ENCODE peak calls at places on chromosome 21, in eight cellular contexts. R is A549, B is uterus, K is stomach, A is IMR-90, Y is transverse colon, E is prostate gland, P is sigmoid colon. H is an unnamed sample.

GRCh38 chr21:25385912-25386474 is 221.3 kb downstream of the MRPL39 start:
- DNase-seq in B (no peak), K (peak; percentile 38), P (no peak), A (peak; percentile 77), R (peak; percentile 57), E (peak; percentile 8), Y (no peak), H (no peak)

GRCh38 chr21:45827881-45828579 is 153.5 kb upstream of the COL6A1 start:
- DNase-seq in P (no peak), B (no peak), E (no peak), Y (no peak), R (no peak), A (no peak), K (no peak), H (no peak)

GRCh38 chr21:46619846-46620245 is 15.0 kb upstream of the S100B start:
- DNase-seq in Y (no peak), P (no peak), R (no peak), E (no peak), B (no peak), K (no peak), A (peak; percentile 15), H (no peak)

GRCh38 chr21:21109736-21110135 is 111.5 kb downstream of the NCAM2 start:
- DNase-seq in A (no peak), R (no peak), K (no peak), P (no peak), B (no peak), E (no peak), Y (no peak), H (no peak)

GRCh38 chr21:45570826-45571601 is 28.8 kb upstream of the SLC19A1 start:
- DNase-seq in P (peak; percentile 94), B (peak; percentile 53), A (peak; percentile 64), K (peak; percentile 24), R (no peak), Y (no peak), E (no peak), H (no peak)

GRCh38 chr21:41612674-41613250 is 104.8 kb upstream of the TMPRSS2 start:
- DNase-seq in B (peak; percentile 54), E (peak; percentile 93), Y (peak; percentile 57), A (peak; percentile 90), K (peak; percentile 65), R (peak; percentile 75), P (peak; percentile 91), H (no peak)

GRCh38 chr21:46183910-46184624 is at the start of gene SPATC1L:
- DNase-seq in K (peak; percentile 39), A (peak; percentile 83), B (peak; percentile 69), R (no peak), P (peak; percentile 89), Y (peak; percentile 66), E (peak; percentile 50), H (peak; percentile 58)

GRCh38 chr21:17848228-17848627 is 29.1 kb upstream of the C21orf91 start:
- DNase-seq in K (no peak), A (peak; percentile 97), B (peak; percentile 20), R (no peak), Y (peak; percentile 35), P (peak; percentile 64), E (no peak), H (peak; percentile 13)

GRCh38 chr21:46667735-46668380 is 32.4 kb downstream of the PRMT2 start:
- DNase-seq in A (peak; percentile 17), B (no peak), P (no peak), R (peak; percentile 57), Y (no peak), E (no peak), K (no peak), H (peak; percentile 39)

GRCh38 chr21:39115659-39116235 is 67.5 kb downstream of the PSMG1 start:
- DNase-seq in K (no peak), R (no peak), B (no peak), E (no peak), P (no peak), A (no peak), Y (no peak), H (no peak)

GRCh38 chr21:18228060-18228739 is 16.4 kb upstream of the CHODL start:
- DNase-seq in A (no peak), K (no peak), E (no peak), B (no peak), P (no peak), Y (no peak), R (no peak), H (no peak)

GRCh38 chr21:46322351-46323226 is 1.1 kb downstream of the C21orf58 start:
- DNase-seq in B (no peak), E (no peak), R (peak; percentile 12), Y (no peak), P (no peak), K (no peak), A (peak; percentile 47), H (no peak)

GRCh38 chr21:46039891-46040660 is 57.8 kb upstream of the COL6A2 start:
- DNase-seq in A (no peak), R (no peak), E (no peak), B (no peak), P (peak; percentile 47), K (no peak), Y (no peak), H (no peak)

GRCh38 chr21:38912355-38912619 is 106.6 kb downstream of the ETS2 start:
- DNase-seq in Y (no peak), E (no peak), R (no peak), K (no peak), P (no peak), A (peak; percentile 16), B (peak; percentile 51), H (no peak)

GRCh38 chr21:16587141-16587570 is 857.4 kb downstream of the USP25 start:
- DNase-seq in A (peak; percentile 65), B (peak; percentile 67), Y (peak; percentile 60), R (peak; percentile 84), P (peak; percentile 69), E (peak; percentile 84), K (peak; percentile 60), H (no peak)

GRCh38 chr21:31630062-31630711 is 29.3 kb upstream of the SOD1 start:
- DNase-seq in E (peak; percentile 93), K (peak; percentile 84), B (peak; percentile 68), P (no peak), Y (no peak), R (peak; percentile 79), A (peak; percentile 93), H (no peak)

GRCh38 chr21:38913120-38913975 is 107.6 kb downstream of the ETS2 start:
- DNase-seq in P (peak; percentile 91), Y (peak; percentile 93), A (peak; percentile 69), K (peak; percentile 93), R (peak; percentile 79), E (peak; percentile 87), B (peak; percentile 82), H (no peak)

GRCh38 chr21:45637883-45638282 is 5.6 kb upstream of the PCBP3 start:
- DNase-seq in K (no peak), B (no peak), A (no peak), E (no peak), P (no peak), Y (no peak), R (no peak), H (no peak)

GRCh38 chr21:46004168-46004861 is 22.7 kb downstream of the COL6A1 start:
- DNase-seq in B (peak; percentile 24), P (peak; percentile 71), R (no peak), K (peak; percentile 15), A (no peak), Y (no peak), E (peak; percentile 3), H (no peak)

GRCh38 chr21:42236693-42237092 is 17.8 kb downstream of the ABCG1 start:
- DNase-seq in P (no peak), Y (no peak), R (no peak), A (no peak), B (no peak), E (no peak), K (no peak), H (no peak)

GRCh38 chr21:29261555-29262540 is 36.9 kb upstream of the BACH1 start:
- DNase-seq in P (no peak), A (no peak), B (no peak), Y (no peak), E (peak; percentile 41), K (no peak), R (no peak), H (no peak)

GRCh38 chr21:45887121-45887611 is 94.4 kb upstream of the COL6A1 start:
- DNase-seq in K (no peak), Y (no peak), P (peak; percentile 81), B (no peak), R (no peak), E (no peak), A (no peak), H (no peak)

GRCh38 chr21:46099476-46099875 is 1.6 kb downstream of the COL6A2 start:
- DNase-seq in Y (peak; percentile 45), K (peak; percentile 23), A (peak; percentile 34), E (peak; percentile 3), P (peak; percentile 85), R (no peak), B (peak; percentile 54), H (peak; percentile 10)

DNA sequence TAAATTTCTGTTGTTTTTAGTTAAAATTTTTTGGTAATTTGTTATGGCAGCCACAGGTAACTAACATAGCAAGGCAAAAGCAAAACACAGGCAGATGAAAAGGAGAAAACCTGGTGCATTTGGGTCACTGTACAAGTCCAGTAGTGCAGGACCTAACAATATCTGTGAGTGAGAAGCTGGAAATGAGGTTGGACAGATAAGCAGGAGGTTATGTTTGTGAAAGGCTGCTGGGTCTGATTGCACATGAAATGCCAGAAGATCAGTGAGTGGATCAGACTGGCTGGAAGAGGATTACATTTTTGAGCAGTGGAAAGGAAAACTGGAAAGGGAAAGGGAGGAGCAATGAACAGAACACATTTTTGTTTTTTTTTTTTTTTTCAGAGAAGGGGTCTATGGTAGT is 73.6 kb downstream of the CYYR1 start:
- DNase-seq in K (no peak), A (no peak), E (no peak), R (no peak), Y (no peak), B (no peak), P (no peak), H (no peak)
- TF ChIP-seq POLR2A in K (no peak), A (no peak), E (no peak), R (no peak), Y (no peak), B (no peak), P (no peak), H (no peak)

GRCh38 chr21:43797925-43798715 is 8.7 kb downstream of the RRP1 start:
- DNase-seq in R (no peak), A (no peak), E (no peak), B (no peak), P (no peak), Y (no peak), K (no peak), H (no peak)
- TF ChIP-seq POLR2A in R (no peak), A (no peak), E (no peak), B (no peak), P (no peak), Y (no peak), K (no peak), H (no peak)

GRCh38 chr21:37128069-37128468 is 55.0 kb downstream of the TTC3 start:
- DNase-seq in A (no peak), B (no peak), K (no peak), R (no peak), Y (no peak), P (no peak), E (peak; percentile 56), H (no peak)
- TF ChIP-seq POLR2A in A (no peak), B (no peak), K (no peak), R (no peak), Y (no peak), P (no peak), E (no peak), H (no peak)

DNA sequence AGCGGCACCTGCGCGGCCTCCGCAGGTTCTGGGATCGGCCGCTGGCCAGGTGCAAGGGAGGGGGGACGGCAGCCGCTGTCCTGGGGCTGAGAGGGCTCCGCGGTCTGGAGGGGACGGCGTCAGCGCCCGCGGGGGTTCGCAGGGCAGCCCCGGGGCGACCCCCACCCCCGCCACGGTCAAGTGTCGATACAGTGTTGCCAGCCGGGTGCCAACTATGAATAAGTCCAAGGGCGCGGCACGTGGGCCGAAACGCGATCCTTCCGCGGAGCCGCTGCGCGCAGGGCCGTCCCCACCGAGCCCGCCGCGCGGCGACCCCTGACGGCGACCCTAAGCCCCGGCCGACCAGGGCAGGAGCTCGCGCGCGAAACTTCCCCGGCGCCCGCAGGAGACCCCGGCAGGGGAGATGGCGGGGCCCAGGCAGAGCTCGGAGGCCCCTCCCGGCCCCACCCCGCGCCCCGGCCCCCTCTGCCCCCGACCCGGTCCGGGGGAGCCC is 664 bp upstream of the AGPAT3 start:
- DNase-seq in Y (peak; percentile 76), R (peak; percentile 48), K (peak; percentile 79), E (peak; percentile 49), P (peak; percentile 70), B (no peak), A (peak; percentile 16), H (peak; percentile 39)
- TF ChIP-seq POLR2A in Y (peak; percentile 83), R (peak; percentile 25), K (no peak), E (peak; percentile 77), P (no peak), B (no peak), A (no peak), H (no peak)